ENCODE peak calls at places on chromosomes 6 and 20, in six cellular contexts. O is epithelial cell of esophagus, S is DMS 273 treated with DMSO at 0.1 percent for 48 hours, R is nucleus accumbens, Z is HFFc6, X is T-helper 22 cell. J is an unnamed sample.

GRCh38 chr6:83057705-83058321 is 7.8 kb downstream of the UBE3D start:
- DNase-seq in O (peak; percentile 66), S (no peak), R (peak; percentile 16), Z (peak; percentile 22), X (no peak), J (peak; percentile 46)

GRCh38 chr6:56420296-56420695 is 172.9 kb upstream of the COL21A1 start:
- DNase-seq in O (no peak), S (no peak), R (no peak), Z (no peak), X (no peak), J (no peak)

GRCh38 chr6:1024587-1024986 is 287.3 kb upstream of the FOXQ1 start:
- DNase-seq in O (peak; percentile 24), S (no peak), R (no peak), Z (peak; percentile 89), X (no peak), J (peak; percentile 96)

GRCh38 chr6:44010411-44011349 is 116.6 kb downstream of the MRPL14 start:
- DNase-seq in O (peak; percentile 79), S (no peak), R (peak; percentile 9), Z (peak; percentile 98), X (no peak), J (peak; percentile 98)

GRCh38 chr6:5695260-5696245 is 311.2 kb downstream of the NRN1 start:
- DNase-seq in O (peak; percentile 79), S (no peak), R (no peak), Z (peak; percentile 80), X (no peak), J (peak; percentile 75)

GRCh38 chr20:32775240-32775991 is 13.2 kb downstream of the DNMT3B start:
- DNase-seq in O (peak; percentile 90), S (no peak), R (no peak), Z (no peak), X (no peak), J (no peak)

GRCh38 chr6:131182991-131183425 is 47.7 kb downstream of the AKAP7 start:
- DNase-seq in O (peak; percentile 35), S (no peak), R (no peak), Z (peak; percentile 42), X (no peak), J (no peak)

GRCh38 chr6:74942130-74942529 is 263.7 kb downstream of the COL12A1 start:
- DNase-seq in O (peak; percentile 23), S (no peak), R (no peak), Z (peak; percentile 22), X (no peak), J (peak; percentile 18)

GRCh38 chr6:34318492-34319470 is 70.0 kb upstream of the SMIM29 start:
- DNase-seq in O (no peak), S (no peak), R (no peak), Z (no peak), X (no peak), J (no peak)

GRCh38 chr6:100176321-100176950 is 182.4 kb upstream of the MCHR2 start:
- DNase-seq in O (peak; percentile 58), S (no peak), R (no peak), Z (peak; percentile 72), X (no peak), J (peak; percentile 62)

GRCh38 chr6:126312013-126312665 is 27.8 kb upstream of the CENPW start:
- DNase-seq in O (peak; percentile 53), S (no peak), R (no peak), Z (peak; percentile 7), X (no peak), J (no peak)

GRCh38 chr20:49446808-49447207 is 35.7 kb downstream of the KCNB1 start:
- DNase-seq in O (no peak), S (no peak), R (peak; percentile 17), Z (peak; percentile 4), X (no peak), J (no peak)

GRCh38 chr20:34581341-34582189 is 23.0 kb downstream of the MAP1LC3A start:
- DNase-seq in O (no peak), S (no peak), R (peak; percentile 48), Z (peak; percentile 54), X (no peak), J (peak; percentile 64)

GRCh38 chr20:3312940-3313656 is 74.1 kb upstream of the SLC4A11 start:
- DNase-seq in O (peak; percentile 91), S (no peak), R (no peak), Z (peak; percentile 68), X (no peak), J (peak; percentile 79)

GRCh38 chr6:14254505-14254904 is 136.9 kb downstream of the CD83 start:
- DNase-seq in O (no peak), S (no peak), R (no peak), Z (no peak), X (no peak), J (no peak)

GRCh38 chr20:16423311-16424212 is 149.7 kb downstream of the KIF16B start:
- DNase-seq in O (no peak), S (no peak), R (no peak), Z (no peak), X (no peak), J (peak; percentile 8)